ENCODE peak calls at places on chromosome 2, in four cellular contexts. U, Y, L and E are unnamed samples.

GRCh38 chr2:113052767-113053166 is at the start of gene IL36B:
- DNase-seq in Y (no peak), U (no peak), L (no peak), E (no peak)

GRCh38 chr2:14899621-14900414 is 267.3 kb downstream of the LRATD1 start:
- DNase-seq in Y (no peak), L (no peak), U (no peak), E (no peak)

GRCh38 chr2:65397122-65397521 is 35.3 kb downstream of the SPRED2 start:
- DNase-seq in U (no peak), Y (no peak), L (no peak), E (no peak)

GRCh38 chr2:126668254-126668653 is 12.3 kb downstream of the GYPC start:
- DNase-seq in U (no peak), L (no peak), Y (no peak), E (no peak)

GRCh38 chr2:185738679-185739472 is at the start of gene FSIP2:
- DNase-seq in L (no peak), Y (no peak), U (peak; percentile 74), E (no peak)

GRCh38 chr2:19746611-19747309 is 155.0 kb downstream of the TTC32 start:
- DNase-seq in Y (peak; percentile 72), U (no peak), L (no peak), E (no peak)

GRCh38 chr2:205776139-205776538 is 93.8 kb downstream of the NRP2 start:
- DNase-seq in U (peak; percentile 73), Y (no peak), L (no peak), E (peak; percentile 45)

GRCh38 chr2:137689549-137689948 is 274.7 kb upstream of the HNMT start:
- DNase-seq in Y (no peak), U (no peak), L (no peak), E (no peak)

GRCh38 chr2:96602330-96602823 is 35.7 kb downstream of the KANSL3 start:
- DNase-seq in Y (no peak), U (no peak), L (no peak), E (no peak)

GRCh38 chr2:199659207-199659606 is 191.8 kb downstream of the FTCDNL1 start:
- DNase-seq in Y (no peak), U (peak; percentile 74), L (no peak), E (no peak)

GRCh38 chr2:146853741-146854444 is 990.9 kb upstream of the ACVR2A start:
- DNase-seq in Y (no peak), U (no peak), L (no peak), E (no peak)

GRCh38 chr2:203873921-203874631 is 6.5 kb downstream of the CTLA4 start:
- DNase-seq in L (no peak), Y (no peak), U (no peak), E (no peak)
- H3K4me3 ChIP-seq in L (no peak overlapping the region), Y (no peak overlapping the region), U (no peak overlapping the region), E (no peak overlapping the region)

GRCh38 chr2:178863130-178863855 is 56.1 kb upstream of the TTN start:
- DNase-seq in Y (no peak), L (no peak), U (no peak), E (no peak)

GRCh38 chr2:178865537-178865936 is 58.3 kb upstream of the TTN start:
- DNase-seq in Y (no peak), L (no peak), U (no peak), E (no peak)

GRCh38 chr2:178865121-178865520 is 57.9 kb upstream of the TTN start:
- DNase-seq in Y (no peak), L (no peak), U (no peak), E (no peak)

GRCh38 chr2:178863856-178864620 is 56.8 kb upstream of the TTN start:
- DNase-seq in Y (no peak), U (peak; percentile 82), L (no peak), E (no peak)

GRCh38 chr2:178865999-178866398 is 58.8 kb upstream of the TTN start:
- DNase-seq in U (no peak), L (no peak), Y (no peak), E (no peak)
- H3K4me3 ChIP-seq in U (no peak overlapping the region), L (no peak overlapping the region), Y (no peak overlapping the region), E (no peak overlapping the region)

GRCh38 chr2:230589497-230590015 is 123.1 kb upstream of the CAB39 start:
- DNase-seq in L (no peak), U (no peak), Y (no peak), E (no peak)
- H3K4me3 ChIP-seq in L (no peak overlapping the region), U (no peak overlapping the region), Y (no peak overlapping the region), E (no peak overlapping the region)

DNA sequence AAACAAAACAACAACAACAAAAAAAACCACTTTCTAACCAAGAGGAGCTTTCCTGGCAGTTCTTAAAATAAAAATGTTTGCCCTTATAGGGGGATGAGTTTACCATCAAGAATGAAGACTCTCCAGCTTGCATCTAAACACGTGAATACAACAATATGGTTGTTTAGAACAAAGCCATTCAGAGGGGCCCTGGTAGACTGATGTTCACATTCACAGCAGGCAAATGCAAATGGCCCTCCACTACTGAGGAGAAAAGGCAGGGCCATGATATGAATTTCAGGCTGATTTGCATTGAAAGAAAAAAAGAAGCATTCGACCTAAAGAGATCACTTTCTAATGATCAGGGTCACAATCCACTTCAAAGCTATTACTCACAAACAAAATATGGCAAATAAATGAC is 65.3 kb upstream of the OTOS start:
- DNase-seq in U (no peak), L (no peak), Y (no peak), E (no peak)
- H3K4me3 ChIP-seq in U (no peak overlapping the region), L (no peak overlapping the region), Y (no peak overlapping the region), E (no peak overlapping the region)

GRCh38 chr2:10305254-10305635 is 2.5 kb downstream of the HPCAL1 start:
- DNase-seq in U (no peak), L (peak; percentile 70), Y (no peak), E (peak; percentile 72)
- H3K4me3 ChIP-seq in U (peak overlapping the region; percentile 96), L (peak overlapping the region; percentile 76), Y (no peak overlapping the region), E (no peak overlapping the region)

GRCh38 chr2:241868661-241869081 is 858 bp upstream of the RTP5 start:
- DNase-seq in Y (no peak), U (peak; percentile 57), L (peak; percentile 70), E (no peak)
- H3K4me3 ChIP-seq in Y (no peak overlapping the region), U (no peak overlapping the region), L (peak overlapping the region; percentile 40), E (peak overlapping the region; percentile 22)